ENCODE peak calls at places on chromosome 11, in seven cellular contexts. L is OCI-LY7, R is IMR-90, A is mesendoderm, E is HCT116, Q is neural progenitor cell, W is H1. J is an unnamed sample.

GRCh38 chr11:132452616-132453015 is 1079.7 kb downstream of the OPCML start:
- DNase-seq in L (no peak), R (no peak), A (no peak), E (no peak), Q (no peak), W (no peak), J (no peak)

GRCh38 chr11:2578006-2578933 is 121.5 kb downstream of the KCNQ1OT1 start:
- DNase-seq in L (no peak), R (no peak), A (no peak), E (no peak), Q (no peak), W (no peak), J (peak)

GRCh38 chr11:68003846-68004550 is at the start of gene UNC93B1:
- DNase-seq in L (peak), R (peak), A (peak), E (peak), Q (peak), W (peak), J (peak)

GRCh38 chr11:134047586-134047999 is 21.3 kb upstream of the JAM3 start:
- DNase-seq in L (no peak), R (peak), A (no peak), E (no peak), Q (no peak), W (no peak), J (no peak)

GRCh38 chr11:107408762-107409200 is 48.8 kb downstream of the CWF19L2 start:
- DNase-seq in L (no peak), R (no peak), A (no peak), E (no peak), Q (no peak), W (no peak), J (no peak)

GRCh38 chr11:122724520-122724919 is 69.0 kb downstream of the UBASH3B start:
- DNase-seq in L (no peak), R (peak), A (peak), E (no peak), Q (no peak), W (no peak), J (no peak)

GRCh38 chr11:125950696-125951645 is 5.1 kb downstream of the VSIG10L2 start:
- DNase-seq in L (no peak), R (peak), A (no peak), E (no peak), Q (no peak), W (no peak), J (peak)

GRCh38 chr11:64362339-64362738 is 3.4 kb downstream of the RPS6KA4 start:
- DNase-seq in L (no peak), R (no peak), A (no peak), E (no peak), Q (no peak), W (no peak), J (no peak)

GRCh38 chr11:46247090-46247489 is 30.4 kb upstream of the CREB3L1 start:
- DNase-seq in L (no peak), R (no peak), A (no peak), E (no peak), Q (no peak), W (no peak), J (no peak)

GRCh38 chr11:65445101-65445603 is 22.6 kb downstream of the NEAT1 start:
- DNase-seq in L (no peak), R (peak), A (no peak), E (no peak), Q (no peak), W (no peak), J (no peak)

GRCh38 chr11:32023370-32023964 is 67.4 kb upstream of the RCN1 start:
- DNase-seq in L (no peak), R (no peak), A (no peak), E (no peak), Q (no peak), W (no peak), J (no peak)

GRCh38 chr11:10441652-10442503 is 13.2 kb upstream of the AMPD3 start:
- DNase-seq in L (peak), R (no peak), A (no peak), E (no peak), Q (no peak), W (no peak), J (no peak)

GRCh38 chr11:57776101-57776511 is 14.5 kb downstream of the CTNND1 start:
- DNase-seq in L (no peak), R (peak), A (peak), E (no peak), Q (peak), W (no peak), J (no peak)

GRCh38 chr11:3163241-3163981 is 1.7 kb downstream of the OSBPL5 start:
- DNase-seq in L (no peak), R (no peak), A (peak), E (no peak), Q (no peak), W (no peak), J (peak)

GRCh38 chr11:73856001-73856663 is 20.5 kb downstream of the COA4 start:
- DNase-seq in L (no peak), R (no peak), A (no peak), E (no peak), Q (no peak), W (no peak), J (peak)

GRCh38 chr11:12214751-12215150 is 104.4 kb downstream of the MICAL2 start:
- DNase-seq in L (no peak), R (peak), A (no peak), E (no peak), Q (no peak), W (no peak), J (no peak)
- H3K4me2 ChIP-seq in L (no peak), R (no peak), A (no peak), E (no peak), Q (no peak), W (no peak), J (no peak)

GRCh38 chr11:120563698-120564572 is 52.4 kb downstream of the GRIK4 start:
- DNase-seq in L (no peak), R (no peak), A (peak), E (no peak), Q (peak), W (peak), J (no peak)
- H3K4me2 ChIP-seq in L (no peak), R (no peak), A (peak), E (peak), Q (peak), W (peak), J (no peak)

GRCh38 chr11:115430345-115430744 is 73.9 kb downstream of the CADM1 start:
- DNase-seq in L (no peak), R (no peak), A (no peak), E (no peak), Q (no peak), W (no peak), J (no peak)
- H3K4me2 ChIP-seq in L (no peak), R (no peak), A (no peak), E (no peak), Q (no peak), W (no peak), J (no peak)

GRCh38 chr11:111512296-111513239 is at the start of gene BTG4:
- DNase-seq in L (no peak), R (no peak), A (peak), E (no peak), Q (peak), W (peak), J (peak)
- H3K4me2 ChIP-seq in L (no peak), R (peak), A (peak), E (no peak), Q (peak), W (peak), J (no peak)

DNA sequence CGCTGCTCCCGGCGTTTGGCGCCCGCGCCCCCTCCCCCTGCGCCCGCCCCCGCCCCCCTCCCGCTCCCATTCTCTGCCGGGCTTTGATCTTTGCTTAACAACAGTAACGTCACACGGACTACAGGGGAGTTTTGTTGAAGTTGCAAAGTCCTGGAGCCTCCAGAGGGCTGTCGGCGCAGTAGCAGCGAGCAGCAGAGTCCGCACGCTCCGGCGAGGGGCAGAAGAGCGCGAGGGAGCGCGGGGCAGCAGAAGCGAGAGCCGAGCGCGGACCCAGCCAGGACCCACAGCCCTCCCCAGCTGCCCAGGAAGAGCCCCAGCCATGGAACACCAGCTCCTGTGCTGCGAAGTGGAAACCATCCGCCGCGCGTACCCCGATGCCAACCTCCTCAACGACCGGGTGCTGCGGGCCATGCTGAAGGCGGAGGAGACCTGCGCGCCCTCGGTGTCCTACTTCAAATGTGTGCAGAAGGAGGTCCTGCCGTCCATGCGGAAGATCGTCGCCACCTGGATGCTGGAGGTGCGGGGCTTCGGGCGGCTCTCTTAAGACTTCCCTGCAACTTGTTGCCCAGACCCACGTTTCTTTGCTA is at the start of gene CCND1:
- DNase-seq in L (peak), R (peak), A (peak), E (peak), Q (peak), W (peak), J (peak)
- H3K4me2 ChIP-seq in L (no peak), R (peak), A (peak), E (peak), Q (peak), W (peak), J (peak)